ENCODE peak calls at places on chromosomes 12 and 14, in nine cellular contexts. N is aorta; E is WTC11; T is activated CD8-positive, alpha-beta memory T cell treated with anti-CD3 and anti-CD28 coated beads, Interleukin-2, amount 50 U/mL, for 4 hours; K is tibial nerve; U is MV-4-11; P is AG09319; B is choroid plexus epithelial cell; M is mucosa of descending colon. R is an unnamed sample.

GRCh38 chr14:23099212-23099861 is 4.0 kb downstream of the C14orf119 start:
- DNase-seq in E (no peak), U (no peak), B (no peak), T (no peak), K (no peak), P (no peak), M (no peak), N (no peak), R (no peak)

GRCh38 chr12:89920866-89921265 is 212.2 kb upstream of the ATP2B1 start:
- DNase-seq in M (no peak), T (no peak), N (no peak), K (no peak), E (no peak), B (no peak), U (no peak), P (no peak), R (no peak)

GRCh38 chr12:113154351-113154973 is 4.9 kb downstream of the CFAP73 start:
- DNase-seq in U (no peak), B (peak), P (no peak), K (no peak), N (no peak), T (no peak), M (no peak), E (peak), R (peak)

GRCh38 chr14:65170318-65170717 is 68.0 kb upstream of the MAX start:
- DNase-seq in B (no peak), K (no peak), P (no peak), E (no peak), U (no peak), T (no peak), N (no peak), M (no peak), R (no peak)

GRCh38 chr12:67751376-67751928 is 102.9 kb downstream of the DYRK2 start:
- DNase-seq in N (no peak), P (no peak), B (peak), E (no peak), M (no peak), T (no peak), U (no peak), K (no peak), R (no peak)

GRCh38 chr14:95444132-95445129 is 72.0 kb downstream of the SYNE3 start:
- DNase-seq in B (no peak), N (no peak), E (no peak), M (no peak), U (no peak), T (no peak), P (no peak), K (no peak), R (no peak)

GRCh38 chr12:65408448-65408847 is 130.0 kb downstream of the MSRB3 start:
- DNase-seq in M (no peak), N (no peak), T (no peak), K (no peak), B (no peak), P (no peak), U (no peak), E (no peak), R (no peak)

GRCh38 chr12:57094194-57095160 is 5.6 kb downstream of the NAB2 start:
- DNase-seq in U (no peak), K (no peak), T (no peak), E (no peak), P (no peak), N (no peak), B (no peak), M (no peak), R (no peak)

GRCh38 chr14:75489480-75489837 is 32.8 kb upstream of the BATF start:
- DNase-seq in K (no peak), M (no peak), E (no peak), B (no peak), N (no peak), T (no peak), P (no peak), U (no peak), R (no peak)

GRCh38 chr12:123223241-123223668 is 9.7 kb downstream of the MPHOSPH9 start:
- DNase-seq in N (no peak), U (peak), B (no peak), M (peak), K (no peak), T (peak), P (no peak), E (no peak), R (no peak)

GRCh38 chr12:109899783-109900751 is at the start of gene TCHP:
- DNase-seq in U (peak), B (peak), T (peak), M (peak), N (peak), K (peak), P (peak), E (peak), R (peak)

GRCh38 chr14:86521032-86521730 is 991.2 kb downstream of the FLRT2 start:
- DNase-seq in P (no peak), U (no peak), K (no peak), E (no peak), B (no peak), M (no peak), T (no peak), N (no peak), R (no peak)

GRCh38 chr12:122834921-122835692 is at the start of gene HIP1R:
- DNase-seq in M (peak), E (peak), N (no peak), P (no peak), T (peak), B (no peak), K (no peak), U (no peak), R (peak)

GRCh38 chr14:22614240-22614799 is 16.2 kb downstream of the ABHD4 start:
- DNase-seq in M (no peak), E (no peak), U (peak), N (peak), T (no peak), B (peak), K (no peak), P (no peak), R (peak)

GRCh38 chr12:30794591-30795409 is 40.0 kb upstream of the CAPRIN2 start:
- DNase-seq in U (peak), P (no peak), E (peak), T (no peak), B (peak), K (no peak), M (no peak), N (no peak), R (peak)

GRCh38 chr14:80570930-80571298 is 359.6 kb upstream of the DIO2 start:
- DNase-seq in U (no peak), K (no peak), M (no peak), T (no peak), E (no peak), B (no peak), N (no peak), P (no peak), R (no peak)

GRCh38 chr12:106564678-106565329 is 18.0 kb upstream of the RFX4 start:
- DNase-seq in M (no peak), K (no peak), P (no peak), B (no peak), T (no peak), U (no peak), E (no peak), N (no peak), R (no peak)

GRCh38 chr12:40227447-40227846 is 2.6 kb downstream of the LRRK2 start:
- DNase-seq in B (no peak), T (no peak), N (no peak), U (no peak), K (no peak), E (no peak), M (no peak), P (no peak), R (no peak)

GRCh38 chr12:1912580-1913376 is 5.7 kb downstream of the CACNA2D4 start:
- DNase-seq in B (no peak), P (no peak), N (peak), M (no peak), U (no peak), K (peak), E (no peak), T (no peak), R (no peak)

GRCh38 chr14:54135804-54136280 is 179.2 kb upstream of the BMP4 start:
- DNase-seq in M (no peak), T (no peak), K (no peak), E (no peak), B (no peak), U (no peak), N (no peak), P (no peak), R (no peak)

GRCh38 chr12:127550271-127550670 is 716.7 kb upstream of the TMEM132C start:
- DNase-seq in U (no peak), P (no peak), E (no peak), B (no peak), M (no peak), N (no peak), T (no peak), K (no peak), R (no peak)

GRCh38 chr12:26125451-26126339 is 858 bp upstream of the BHLHE41 start:
- DNase-seq in U (peak), E (peak), T (peak), K (peak), M (peak), B (peak), N (peak), P (peak), R (peak)

GRCh38 chr12:96015672-96016071 is 19.5 kb upstream of the HAL start:
- DNase-seq in U (peak), P (no peak), B (peak), K (no peak), E (peak), N (peak), M (peak), T (no peak), R (peak)